ENCODE peak calls at places on chromosome 6, in seven cellular contexts. One of them, this sample, is unnamed.

GRCh38 chr6:100464910-100465700 is at the start of gene SIM1:
- DNase-seq in NCI-H1105 treated with DMSO at 0.1 percent for 48 hours: no peak
- DNase-seq in prostate gland: no peak
- DNase-seq in stimulated activated CD4-positive, alpha-beta T cell treated with anti-CD3 and anti-CD28 coated beads, TNF-alpha, amount 100 ng/mL, for 48 hours: no peak
- DNase-seq in stimulated activated CD8-positive, alpha-beta memory T cell treated with anti-CD3 and anti-CD28 coated beads, Interleukin-7, amount 100 ng/mL, for 1 hour: no peak
- DNase-seq in activated CD8-positive, alpha-beta memory T cell treated with anti-CD3 and anti-CD28 coated beads for 4 hours: no peak
- DNase-seq in cardiac fibroblast: peak
- DNase-seq in this sample: peak

GRCh38 chr6:37556884-37557644 is 57.4 kb upstream of the CCDC167 start:
- DNase-seq in NCI-H1105 treated with DMSO at 0.1 percent for 48 hours: no peak
- DNase-seq in prostate gland: no peak
- DNase-seq in stimulated activated CD4-positive, alpha-beta T cell treated with anti-CD3 and anti-CD28 coated beads, TNF-alpha, amount 100 ng/mL, for 48 hours: no peak
- DNase-seq in stimulated activated CD8-positive, alpha-beta memory T cell treated with anti-CD3 and anti-CD28 coated beads, Interleukin-7, amount 100 ng/mL, for 1 hour: no peak
- DNase-seq in activated CD8-positive, alpha-beta memory T cell treated with anti-CD3 and anti-CD28 coated beads for 4 hours: no peak
- DNase-seq in cardiac fibroblast: no peak
- DNase-seq in this sample: no peak

GRCh38 chr6:91291071-91291470 is 704.2 kb upstream of the MAP3K7 start:
- DNase-seq in NCI-H1105 treated with DMSO at 0.1 percent for 48 hours: no peak
- DNase-seq in prostate gland: no peak
- DNase-seq in stimulated activated CD4-positive, alpha-beta T cell treated with anti-CD3 and anti-CD28 coated beads, TNF-alpha, amount 100 ng/mL, for 48 hours: no peak
- DNase-seq in stimulated activated CD8-positive, alpha-beta memory T cell treated with anti-CD3 and anti-CD28 coated beads, Interleukin-7, amount 100 ng/mL, for 1 hour: no peak
- DNase-seq in activated CD8-positive, alpha-beta memory T cell treated with anti-CD3 and anti-CD28 coated beads for 4 hours: no peak
- DNase-seq in cardiac fibroblast: no peak
- DNase-seq in this sample: no peak

GRCh38 chr6:158372570-158372969 is 60.3 kb downstream of the TULP4 start:
- DNase-seq in NCI-H1105 treated with DMSO at 0.1 percent for 48 hours: no peak
- DNase-seq in prostate gland: no peak
- DNase-seq in stimulated activated CD4-positive, alpha-beta T cell treated with anti-CD3 and anti-CD28 coated beads, TNF-alpha, amount 100 ng/mL, for 48 hours: no peak
- DNase-seq in stimulated activated CD8-positive, alpha-beta memory T cell treated with anti-CD3 and anti-CD28 coated beads, Interleukin-7, amount 100 ng/mL, for 1 hour: no peak
- DNase-seq in activated CD8-positive, alpha-beta memory T cell treated with anti-CD3 and anti-CD28 coated beads for 4 hours: no peak
- DNase-seq in cardiac fibroblast: no peak
- DNase-seq in this sample: no peak

GRCh38 chr6:22681761-22682160 is 112.4 kb downstream of the HDGFL1 start:
- DNase-seq in NCI-H1105 treated with DMSO at 0.1 percent for 48 hours: no peak
- DNase-seq in prostate gland: no peak
- DNase-seq in stimulated activated CD4-positive, alpha-beta T cell treated with anti-CD3 and anti-CD28 coated beads, TNF-alpha, amount 100 ng/mL, for 48 hours: no peak
- DNase-seq in stimulated activated CD8-positive, alpha-beta memory T cell treated with anti-CD3 and anti-CD28 coated beads, Interleukin-7, amount 100 ng/mL, for 1 hour: no peak
- DNase-seq in activated CD8-positive, alpha-beta memory T cell treated with anti-CD3 and anti-CD28 coated beads for 4 hours: no peak
- DNase-seq in cardiac fibroblast: no peak
- DNase-seq in this sample: no peak

GRCh38 chr6:26043389-26044139 is 43.7 kb upstream of the HFE start:
- DNase-seq in NCI-H1105 treated with DMSO at 0.1 percent for 48 hours: peak
- DNase-seq in prostate gland: peak
- DNase-seq in stimulated activated CD4-positive, alpha-beta T cell treated with anti-CD3 and anti-CD28 coated beads, TNF-alpha, amount 100 ng/mL, for 48 hours: peak
- DNase-seq in stimulated activated CD8-positive, alpha-beta memory T cell treated with anti-CD3 and anti-CD28 coated beads, Interleukin-7, amount 100 ng/mL, for 1 hour: no peak
- DNase-seq in activated CD8-positive, alpha-beta memory T cell treated with anti-CD3 and anti-CD28 coated beads for 4 hours: no peak
- DNase-seq in cardiac fibroblast: peak
- DNase-seq in this sample: peak

GRCh38 chr6:76790045-76790796 is 673.1 kb downstream of the HTR1B start:
- DNase-seq in NCI-H1105 treated with DMSO at 0.1 percent for 48 hours: no peak
- DNase-seq in prostate gland: no peak
- DNase-seq in stimulated activated CD4-positive, alpha-beta T cell treated with anti-CD3 and anti-CD28 coated beads, TNF-alpha, amount 100 ng/mL, for 48 hours: no peak
- DNase-seq in stimulated activated CD8-positive, alpha-beta memory T cell treated with anti-CD3 and anti-CD28 coated beads, Interleukin-7, amount 100 ng/mL, for 1 hour: no peak
- DNase-seq in activated CD8-positive, alpha-beta memory T cell treated with anti-CD3 and anti-CD28 coated beads for 4 hours: no peak
- DNase-seq in cardiac fibroblast: no peak
- DNase-seq in this sample: no peak

GRCh38 chr6:111087871-111088667 is 766 bp downstream of the SLC16A10 start:
- DNase-seq in NCI-H1105 treated with DMSO at 0.1 percent for 48 hours: peak
- DNase-seq in prostate gland: no peak
- DNase-seq in stimulated activated CD4-positive, alpha-beta T cell treated with anti-CD3 and anti-CD28 coated beads, TNF-alpha, amount 100 ng/mL, for 48 hours: peak
- DNase-seq in stimulated activated CD8-positive, alpha-beta memory T cell treated with anti-CD3 and anti-CD28 coated beads, Interleukin-7, amount 100 ng/mL, for 1 hour: no peak
- DNase-seq in activated CD8-positive, alpha-beta memory T cell treated with anti-CD3 and anti-CD28 coated beads for 4 hours: peak
- DNase-seq in cardiac fibroblast: no peak
- DNase-seq in this sample: no peak

GRCh38 chr6:72946766-72947165 is 278.5 kb downstream of the KHDC1L start:
- DNase-seq in NCI-H1105 treated with DMSO at 0.1 percent for 48 hours: no peak
- DNase-seq in prostate gland: no peak
- DNase-seq in stimulated activated CD4-positive, alpha-beta T cell treated with anti-CD3 and anti-CD28 coated beads, TNF-alpha, amount 100 ng/mL, for 48 hours: no peak
- DNase-seq in stimulated activated CD8-positive, alpha-beta memory T cell treated with anti-CD3 and anti-CD28 coated beads, Interleukin-7, amount 100 ng/mL, for 1 hour: no peak
- DNase-seq in activated CD8-positive, alpha-beta memory T cell treated with anti-CD3 and anti-CD28 coated beads for 4 hours: no peak
- DNase-seq in cardiac fibroblast: peak
- DNase-seq in this sample: no peak

GRCh38 chr6:71123051-71123450 is 165.6 kb upstream of the OGFRL1 start:
- DNase-seq in NCI-H1105 treated with DMSO at 0.1 percent for 48 hours: no peak
- DNase-seq in prostate gland: no peak
- DNase-seq in stimulated activated CD4-positive, alpha-beta T cell treated with anti-CD3 and anti-CD28 coated beads, TNF-alpha, amount 100 ng/mL, for 48 hours: no peak
- DNase-seq in stimulated activated CD8-positive, alpha-beta memory T cell treated with anti-CD3 and anti-CD28 coated beads, Interleukin-7, amount 100 ng/mL, for 1 hour: no peak
- DNase-seq in activated CD8-positive, alpha-beta memory T cell treated with anti-CD3 and anti-CD28 coated beads for 4 hours: no peak
- DNase-seq in cardiac fibroblast: peak
- DNase-seq in this sample: no peak

GRCh38 chr6:75158176-75158575 is 47.7 kb downstream of the COL12A1 start:
- DNase-seq in NCI-H1105 treated with DMSO at 0.1 percent for 48 hours: no peak
- DNase-seq in prostate gland: no peak
- DNase-seq in stimulated activated CD4-positive, alpha-beta T cell treated with anti-CD3 and anti-CD28 coated beads, TNF-alpha, amount 100 ng/mL, for 48 hours: no peak
- DNase-seq in stimulated activated CD8-positive, alpha-beta memory T cell treated with anti-CD3 and anti-CD28 coated beads, Interleukin-7, amount 100 ng/mL, for 1 hour: no peak
- DNase-seq in activated CD8-positive, alpha-beta memory T cell treated with anti-CD3 and anti-CD28 coated beads for 4 hours: no peak
- DNase-seq in cardiac fibroblast: no peak
- DNase-seq in this sample: no peak

GRCh38 chr6:126614642-126615504 is 275.0 kb downstream of the CENPW start:
- DNase-seq in NCI-H1105 treated with DMSO at 0.1 percent for 48 hours: no peak
- DNase-seq in prostate gland: no peak
- DNase-seq in stimulated activated CD4-positive, alpha-beta T cell treated with anti-CD3 and anti-CD28 coated beads, TNF-alpha, amount 100 ng/mL, for 48 hours: no peak
- DNase-seq in stimulated activated CD8-positive, alpha-beta memory T cell treated with anti-CD3 and anti-CD28 coated beads, Interleukin-7, amount 100 ng/mL, for 1 hour: no peak
- DNase-seq in activated CD8-positive, alpha-beta memory T cell treated with anti-CD3 and anti-CD28 coated beads for 4 hours: no peak
- DNase-seq in cardiac fibroblast: no peak
- DNase-seq in this sample: no peak

GRCh38 chr6:105310371-105310770 is 92.5 kb downstream of the PREP start:
- DNase-seq in NCI-H1105 treated with DMSO at 0.1 percent for 48 hours: no peak
- DNase-seq in prostate gland: no peak
- DNase-seq in stimulated activated CD4-positive, alpha-beta T cell treated with anti-CD3 and anti-CD28 coated beads, TNF-alpha, amount 100 ng/mL, for 48 hours: no peak
- DNase-seq in stimulated activated CD8-positive, alpha-beta memory T cell treated with anti-CD3 and anti-CD28 coated beads, Interleukin-7, amount 100 ng/mL, for 1 hour: no peak
- DNase-seq in activated CD8-positive, alpha-beta memory T cell treated with anti-CD3 and anti-CD28 coated beads for 4 hours: no peak
- DNase-seq in cardiac fibroblast: no peak
- DNase-seq in this sample: no peak

GRCh38 chr6:14518515-14519217 is 401.1 kb downstream of the CD83 start:
- DNase-seq in NCI-H1105 treated with DMSO at 0.1 percent for 48 hours: no peak
- DNase-seq in prostate gland: no peak
- DNase-seq in stimulated activated CD4-positive, alpha-beta T cell treated with anti-CD3 and anti-CD28 coated beads, TNF-alpha, amount 100 ng/mL, for 48 hours: no peak
- DNase-seq in stimulated activated CD8-positive, alpha-beta memory T cell treated with anti-CD3 and anti-CD28 coated beads, Interleukin-7, amount 100 ng/mL, for 1 hour: no peak
- DNase-seq in activated CD8-positive, alpha-beta memory T cell treated with anti-CD3 and anti-CD28 coated beads for 4 hours: no peak
- DNase-seq in cardiac fibroblast: peak
- DNase-seq in this sample: peak

GRCh38 chr6:149203509-149203908 is 114.0 kb upstream of the TAB2 start:
- DNase-seq in NCI-H1105 treated with DMSO at 0.1 percent for 48 hours: no peak
- DNase-seq in prostate gland: no peak
- DNase-seq in stimulated activated CD4-positive, alpha-beta T cell treated with anti-CD3 and anti-CD28 coated beads, TNF-alpha, amount 100 ng/mL, for 48 hours: no peak
- DNase-seq in stimulated activated CD8-positive, alpha-beta memory T cell treated with anti-CD3 and anti-CD28 coated beads, Interleukin-7, amount 100 ng/mL, for 1 hour: no peak
- DNase-seq in activated CD8-positive, alpha-beta memory T cell treated with anti-CD3 and anti-CD28 coated beads for 4 hours: no peak
- DNase-seq in cardiac fibroblast: no peak
- DNase-seq in this sample: no peak

GRCh38 chr6:116060572-116061283 is at the start of gene FRK:
- DNase-seq in NCI-H1105 treated with DMSO at 0.1 percent for 48 hours: no peak
- DNase-seq in prostate gland: peak
- DNase-seq in stimulated activated CD4-positive, alpha-beta T cell treated with anti-CD3 and anti-CD28 coated beads, TNF-alpha, amount 100 ng/mL, for 48 hours: no peak
- DNase-seq in stimulated activated CD8-positive, alpha-beta memory T cell treated with anti-CD3 and anti-CD28 coated beads, Interleukin-7, amount 100 ng/mL, for 1 hour: no peak
- DNase-seq in activated CD8-positive, alpha-beta memory T cell treated with anti-CD3 and anti-CD28 coated beads for 4 hours: no peak
- DNase-seq in cardiac fibroblast: peak
- DNase-seq in this sample: peak

GRCh38 chr6:35262596-35262995 is 3.1 kb downstream of the ZNF76 start:
- DNase-seq in NCI-H1105 treated with DMSO at 0.1 percent for 48 hours: no peak
- DNase-seq in prostate gland: no peak
- DNase-seq in stimulated activated CD4-positive, alpha-beta T cell treated with anti-CD3 and anti-CD28 coated beads, TNF-alpha, amount 100 ng/mL, for 48 hours: no peak
- DNase-seq in stimulated activated CD8-positive, alpha-beta memory T cell treated with anti-CD3 and anti-CD28 coated beads, Interleukin-7, amount 100 ng/mL, for 1 hour: no peak
- DNase-seq in activated CD8-positive, alpha-beta memory T cell treated with anti-CD3 and anti-CD28 coated beads for 4 hours: no peak
- DNase-seq in cardiac fibroblast: no peak
- DNase-seq in this sample: peak

GRCh38 chr6:64012351-64013060 is 376.9 kb downstream of the PHF3 start:
- DNase-seq in NCI-H1105 treated with DMSO at 0.1 percent for 48 hours: peak
- DNase-seq in prostate gland: no peak
- DNase-seq in stimulated activated CD4-positive, alpha-beta T cell treated with anti-CD3 and anti-CD28 coated beads, TNF-alpha, amount 100 ng/mL, for 48 hours: no peak
- DNase-seq in stimulated activated CD8-positive, alpha-beta memory T cell treated with anti-CD3 and anti-CD28 coated beads, Interleukin-7, amount 100 ng/mL, for 1 hour: no peak
- DNase-seq in activated CD8-positive, alpha-beta memory T cell treated with anti-CD3 and anti-CD28 coated beads for 4 hours: no peak
- DNase-seq in cardiac fibroblast: peak
- DNase-seq in this sample: no peak

GRCh38 chr6:14596410-14596809 is 478.8 kb downstream of the CD83 start:
- DNase-seq in NCI-H1105 treated with DMSO at 0.1 percent for 48 hours: no peak
- DNase-seq in prostate gland: no peak
- DNase-seq in stimulated activated CD4-positive, alpha-beta T cell treated with anti-CD3 and anti-CD28 coated beads, TNF-alpha, amount 100 ng/mL, for 48 hours: no peak
- DNase-seq in stimulated activated CD8-positive, alpha-beta memory T cell treated with anti-CD3 and anti-CD28 coated beads, Interleukin-7, amount 100 ng/mL, for 1 hour: no peak
- DNase-seq in activated CD8-positive, alpha-beta memory T cell treated with anti-CD3 and anti-CD28 coated beads for 4 hours: no peak
- DNase-seq in cardiac fibroblast: peak
- DNase-seq in this sample: peak

GRCh38 chr6:15534970-15535369 is 127.9 kb downstream of the DTNBP1 start:
- DNase-seq in NCI-H1105 treated with DMSO at 0.1 percent for 48 hours: no peak
- DNase-seq in prostate gland: no peak
- DNase-seq in stimulated activated CD4-positive, alpha-beta T cell treated with anti-CD3 and anti-CD28 coated beads, TNF-alpha, amount 100 ng/mL, for 48 hours: no peak
- DNase-seq in stimulated activated CD8-positive, alpha-beta memory T cell treated with anti-CD3 and anti-CD28 coated beads, Interleukin-7, amount 100 ng/mL, for 1 hour: no peak
- DNase-seq in activated CD8-positive, alpha-beta memory T cell treated with anti-CD3 and anti-CD28 coated beads for 4 hours: no peak
- DNase-seq in cardiac fibroblast: no peak
- DNase-seq in this sample: no peak

GRCh38 chr6:192313-192664 is 100.0 kb upstream of the DUSP22 start:
- DNase-seq in NCI-H1105 treated with DMSO at 0.1 percent for 48 hours: no peak
- DNase-seq in prostate gland: no peak
- DNase-seq in stimulated activated CD4-positive, alpha-beta T cell treated with anti-CD3 and anti-CD28 coated beads, TNF-alpha, amount 100 ng/mL, for 48 hours: no peak
- DNase-seq in stimulated activated CD8-positive, alpha-beta memory T cell treated with anti-CD3 and anti-CD28 coated beads, Interleukin-7, amount 100 ng/mL, for 1 hour: no peak
- DNase-seq in activated CD8-positive, alpha-beta memory T cell treated with anti-CD3 and anti-CD28 coated beads for 4 hours: no peak
- DNase-seq in cardiac fibroblast: no peak
- DNase-seq in this sample: no peak

GRCh38 chr6:21824431-21825180 is 231.1 kb downstream of the SOX4 start:
- DNase-seq in NCI-H1105 treated with DMSO at 0.1 percent for 48 hours: peak
- DNase-seq in prostate gland: no peak
- DNase-seq in stimulated activated CD4-positive, alpha-beta T cell treated with anti-CD3 and anti-CD28 coated beads, TNF-alpha, amount 100 ng/mL, for 48 hours: no peak
- DNase-seq in stimulated activated CD8-positive, alpha-beta memory T cell treated with anti-CD3 and anti-CD28 coated beads, Interleukin-7, amount 100 ng/mL, for 1 hour: no peak
- DNase-seq in activated CD8-positive, alpha-beta memory T cell treated with anti-CD3 and anti-CD28 coated beads for 4 hours: no peak
- DNase-seq in cardiac fibroblast: no peak
- DNase-seq in this sample: no peak

GRCh38 chr6:84447651-84448050 is 220.2 kb upstream of the CEP162 start:
- DNase-seq in NCI-H1105 treated with DMSO at 0.1 percent for 48 hours: no peak
- DNase-seq in prostate gland: no peak
- DNase-seq in stimulated activated CD4-positive, alpha-beta T cell treated with anti-CD3 and anti-CD28 coated beads, TNF-alpha, amount 100 ng/mL, for 48 hours: no peak
- DNase-seq in stimulated activated CD8-positive, alpha-beta memory T cell treated with anti-CD3 and anti-CD28 coated beads, Interleukin-7, amount 100 ng/mL, for 1 hour: no peak
- DNase-seq in activated CD8-positive, alpha-beta memory T cell treated with anti-CD3 and anti-CD28 coated beads for 4 hours: no peak
- DNase-seq in cardiac fibroblast: no peak
- DNase-seq in this sample: no peak

GRCh38 chr6:12393100-12393499 is 102.9 kb downstream of the EDN1 start:
- DNase-seq in NCI-H1105 treated with DMSO at 0.1 percent for 48 hours: no peak
- DNase-seq in prostate gland: no peak
- DNase-seq in stimulated activated CD4-positive, alpha-beta T cell treated with anti-CD3 and anti-CD28 coated beads, TNF-alpha, amount 100 ng/mL, for 48 hours: no peak
- DNase-seq in stimulated activated CD8-positive, alpha-beta memory T cell treated with anti-CD3 and anti-CD28 coated beads, Interleukin-7, amount 100 ng/mL, for 1 hour: no peak
- DNase-seq in activated CD8-positive, alpha-beta memory T cell treated with anti-CD3 and anti-CD28 coated beads for 4 hours: no peak
- DNase-seq in cardiac fibroblast: peak
- DNase-seq in this sample: no peak

GRCh38 chr6:169556758-169557505 is 144.9 kb downstream of the WDR27 start:
- DNase-seq in NCI-H1105 treated with DMSO at 0.1 percent for 48 hours: no peak
- DNase-seq in prostate gland: no peak
- DNase-seq in stimulated activated CD4-positive, alpha-beta T cell treated with anti-CD3 and anti-CD28 coated beads, TNF-alpha, amount 100 ng/mL, for 48 hours: peak
- DNase-seq in stimulated activated CD8-positive, alpha-beta memory T cell treated with anti-CD3 and anti-CD28 coated beads, Interleukin-7, amount 100 ng/mL, for 1 hour: no peak
- DNase-seq in activated CD8-positive, alpha-beta memory T cell treated with anti-CD3 and anti-CD28 coated beads for 4 hours: no peak
- DNase-seq in cardiac fibroblast: no peak
- DNase-seq in this sample: no peak

GRCh38 chr6:106899697-106900096 is 74.8 kb downstream of the CD24 start:
- DNase-seq in NCI-H1105 treated with DMSO at 0.1 percent for 48 hours: no peak
- DNase-seq in prostate gland: no peak
- DNase-seq in stimulated activated CD4-positive, alpha-beta T cell treated with anti-CD3 and anti-CD28 coated beads, TNF-alpha, amount 100 ng/mL, for 48 hours: no peak
- DNase-seq in stimulated activated CD8-positive, alpha-beta memory T cell treated with anti-CD3 and anti-CD28 coated beads, Interleukin-7, amount 100 ng/mL, for 1 hour: no peak
- DNase-seq in activated CD8-positive, alpha-beta memory T cell treated with anti-CD3 and anti-CD28 coated beads for 4 hours: no peak
- DNase-seq in cardiac fibroblast: no peak
- DNase-seq in this sample: no peak

GRCh38 chr6:126748141-126748540 is 370.3 kb upstream of the RSPO3 start:
- DNase-seq in NCI-H1105 treated with DMSO at 0.1 percent for 48 hours: no peak
- DNase-seq in prostate gland: no peak
- DNase-seq in stimulated activated CD4-positive, alpha-beta T cell treated with anti-CD3 and anti-CD28 coated beads, TNF-alpha, amount 100 ng/mL, for 48 hours: no peak
- DNase-seq in stimulated activated CD8-positive, alpha-beta memory T cell treated with anti-CD3 and anti-CD28 coated beads, Interleukin-7, amount 100 ng/mL, for 1 hour: no peak
- DNase-seq in activated CD8-positive, alpha-beta memory T cell treated with anti-CD3 and anti-CD28 coated beads for 4 hours: no peak
- DNase-seq in cardiac fibroblast: peak
- DNase-seq in this sample: peak

This sample was measured in AG08395.